ENCODE peak calls at places on chromosomes 5 and 9, in six cellular contexts. V is H1, P is GM12878, M is K562, F is HepG2, E is GM12892. S is an unnamed sample.

GRCh38 chr5:152736906-152737305 is 331.8 kb upstream of the NMUR2 start:
- DNase-seq in V (no peak), P (no peak), M (no peak), F (no peak), E (no peak), S (no peak)

GRCh38 chr9:3971391-3972082 is 328.3 kb downstream of the GLIS3 start:
- DNase-seq in V (no peak), P (no peak), M (no peak), F (no peak), E (no peak), S (no peak)

GRCh38 chr9:81118416-81118815 is 570.9 kb downstream of the TLE1 start:
- DNase-seq in V (no peak), P (no peak), M (no peak), F (no peak), E (no peak), S (no peak)

GRCh38 chr5:146188358-146188757 is 5.9 kb upstream of the LARS1 start:
- DNase-seq in V (no peak), P (no peak), M (no peak), F (no peak), E (no peak), S (no peak)

GRCh38 chr5:95728494-95729114 is 2.5 kb upstream of the RHOBTB3 start:
- DNase-seq in V (no peak), P (no peak), M (no peak), F (no peak), E (no peak), S (no peak)

GRCh38 chr5:175778951-175779475 is 92.4 kb upstream of the CPLX2 start:
- DNase-seq in V (no peak), P (no peak), M (no peak), F (peak; percentile 29), E (no peak), S (no peak)

GRCh38 chr5:9947944-9948343 is 301.7 kb downstream of the ATPSCKMT start:
- DNase-seq in V (no peak), P (no peak), M (no peak), F (no peak), E (no peak), S (no peak)

GRCh38 chr5:102792705-102793104 is 37.6 kb downstream of the PAM start:
- DNase-seq in V (no peak), P (no peak), M (no peak), F (peak; percentile 12), E (no peak), S (no peak)

GRCh38 chr5:92800360-92800759 is 780.7 kb downstream of the NR2F1-AS1 start:
- DNase-seq in V (no peak), P (no peak), M (no peak), F (no peak), E (no peak), S (no peak)

GRCh38 chr9:113566712-113567071 is 103.2 kb downstream of the RGS3 start:
- DNase-seq in V (no peak), P (no peak), M (no peak), F (no peak), E (no peak), S (no peak)

GRCh38 chr9:132498811-132499210 is 83.6 kb upstream of the BARHL1 start:
- DNase-seq in V (no peak), P (no peak), M (no peak), F (no peak), E (no peak), S (no peak)

GRCh38 chr5:19172926-19173425 is 815.0 kb downstream of the CDH18 start:
- DNase-seq in V (no peak), P (no peak), M (no peak), F (no peak), E (no peak), S (no peak)

GRCh38 chr5:51821697-51822096 is 438.4 kb downstream of the ISL1 start:
- DNase-seq in V (no peak), P (no peak), M (no peak), F (no peak), E (no peak), S (no peak)

GRCh38 chr5:61245936-61246335 is 83.7 kb upstream of the SMIM15 start:
- DNase-seq in V (no peak), P (no peak), M (no peak), F (no peak), E (no peak), S (no peak)

GRCh38 chr5:141343242-141343952 is at the start of gene PCDHGA3:
- DNase-seq in V (no peak), P (no peak), M (peak; percentile 50), F (no peak), E (no peak), S (no peak)

GRCh38 chr9:80839821-80840670 is 849.3 kb downstream of the TLE1 start:
- DNase-seq in V (no peak), P (no peak), M (no peak), F (no peak), E (no peak), S (no peak)

GRCh38 chr9:112858625-112859147 is 32.0 kb downstream of the SLC46A2 start:
- DNase-seq in V (no peak), P (peak; percentile 31), M (no peak), F (no peak), E (no peak), S (peak; percentile 51)

GRCh38 chr9:69174645-69175487 is 789 bp downstream of the TJP2 start:
- DNase-seq in V (no peak), P (peak; percentile 74), M (no peak), F (peak; percentile 48), E (peak; percentile 39), S (peak; percentile 30)

GRCh38 chr5:140234590-140234989 is 59.6 kb downstream of the CYSTM1 start:
- DNase-seq in V (no peak), P (no peak), M (no peak), F (no peak), E (no peak), S (no peak)

GRCh38 chr5:71460693-71461092 is 5.2 kb downstream of the BDP1 start:
- DNase-seq in V (no peak), P (no peak), M (no peak), F (no peak), E (no peak), S (no peak)

GRCh38 chr5:137072376-137073174 is 426.6 kb downstream of the SPOCK1 start:
- DNase-seq in V (no peak), P (no peak), M (no peak), F (no peak), E (no peak), S (no peak)

DNA sequence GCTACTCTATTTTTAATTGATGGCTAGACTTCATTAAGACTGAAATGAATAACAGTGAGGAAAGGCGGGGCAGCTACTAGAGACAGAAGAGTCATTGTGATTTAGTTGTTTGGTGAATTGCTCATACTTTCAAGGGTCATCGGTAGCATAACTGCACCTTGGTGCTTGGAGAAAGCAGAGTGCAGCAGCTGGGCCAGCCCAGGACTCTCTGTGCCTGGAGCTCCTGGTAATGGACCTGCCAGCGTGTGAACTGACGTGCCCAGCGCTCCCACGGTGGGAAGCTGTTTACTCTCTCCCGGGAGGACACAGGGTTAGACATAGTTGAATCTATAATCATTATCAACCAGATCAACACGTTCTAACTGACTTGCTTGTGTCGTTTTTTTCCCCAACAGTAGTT is 42.9 kb downstream of the LURAP1L start:
- DNase-seq in V (no peak), P (no peak), M (no peak), F (peak; percentile 76), E (no peak), S (no peak)
- TF ChIP-seq TAF1 in V (no peak), P (no peak), M (no peak), F (no peak), E (no peak), S (no peak)

GRCh38 chr5:38182991-38183390 is 75.4 kb upstream of the EGFLAM start:
- DNase-seq in V (no peak), P (no peak), M (no peak), F (no peak), E (no peak), S (no peak)
- TF ChIP-seq POLR2A in V (no peak), P (no peak), M (no peak), F (no peak), E (no peak), S (no peak)

GRCh38 chr9:93012998-93013855 is 45.3 kb upstream of the SUSD3 start:
- DNase-seq in V (peak; percentile 40), P (no peak), M (no peak), F (no peak), E (no peak), S (no peak)

GRCh38 chr9:93010696-93011095 is 47.8 kb upstream of the SUSD3 start:
- DNase-seq in V (no peak), P (no peak), M (no peak), F (peak; percentile 31), E (no peak), S (no peak)

GRCh38 chr9:93009337-93010015 is 49.0 kb upstream of the SUSD3 start:
- DNase-seq in V (no peak), P (no peak), M (no peak), F (no peak), E (no peak), S (no peak)

GRCh38 chr9:93010056-93010455 is 48.4 kb upstream of the SUSD3 start:
- DNase-seq in V (no peak), P (no peak), M (no peak), F (no peak), E (no peak), S (no peak)

DNA sequence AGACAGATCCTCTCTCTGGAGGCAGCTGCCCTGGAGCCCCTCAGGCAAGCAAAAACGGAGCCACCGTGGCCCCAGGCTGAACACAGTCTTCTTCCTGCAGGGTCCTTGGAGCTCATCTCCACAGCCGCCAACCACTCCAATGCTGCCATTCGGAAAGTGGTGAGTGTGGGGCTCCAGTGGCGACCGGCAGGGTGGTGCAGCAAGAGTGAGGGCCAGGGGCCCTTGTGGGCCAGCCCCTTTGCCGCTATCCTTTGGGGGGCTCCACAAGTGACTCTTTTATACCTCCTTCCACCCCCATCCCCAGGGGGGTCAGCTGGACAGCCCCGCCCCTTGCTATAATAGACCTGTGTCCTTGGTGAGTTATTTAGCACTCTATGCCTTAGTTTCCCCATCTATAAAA is 47.4 kb upstream of the SUSD3 start:
- DNase-seq in V (no peak), P (no peak), M (no peak), F (no peak), E (no peak), S (no peak)
- TF ChIP-seq TAF1 in V (no peak), P (no peak), M (no peak), F (no peak), E (no peak), S (no peak)

GRCh38 chr5:55994998-55995914 is 493 bp upstream of the IL6ST start:
- DNase-seq in V (peak; percentile 96), P (peak; percentile 78), M (peak; percentile 97), F (peak; percentile 96), E (peak; percentile 95), S (peak; percentile 93)
- TF ChIP-seq POLR2A in V (no peak), P (peak; percentile 81), M (peak; percentile 89), F (no peak), E (peak; percentile 35), S (peak; percentile 40)

GRCh38 chr5:171158581-171158980 is 150.5 kb upstream of the TLX3 start:
- DNase-seq in V (no peak), P (no peak), M (no peak), F (no peak), E (no peak), S (no peak)
- TF ChIP-seq TAF1 in V (no peak), P (no peak), M (no peak), F (no peak), E (no peak), S (no peak)